ENCODE peak calls at places on chromosomes 3 and 15, in nine cellular contexts. One of them, this sample, is unnamed.

GRCh38 chr3:12478326-12478725 is 6.0 kb upstream of the TSEN2 start:
- DNase-seq in T-helper 22 cell: no peak
- DNase-seq in EH: peak
- DNase-seq in nephron progenitor cell: no peak
- DNase-seq in EL: no peak
- DNase-seq in stimulated activated CD4-positive, alpha-beta T cell treated with anti-CD3 and anti-CD28 coated beads, Interleukin-4, amount 100 ng/mL, for 1 hour: no peak
- DNase-seq in T-helper 2 cell: no peak
- DNase-seq in AG08395: no peak
- DNase-seq in activated CD4-positive, alpha-beta T cell treated with anti-CD3 and anti-CD28 coated beads for 24 hours: no peak
- DNase-seq in this sample: no peak

GRCh38 chr3:127694467-127695215 is 21.9 kb downstream of the ABTB1 start:
- DNase-seq in T-helper 2 cell: no peak
- DNase-seq in activated CD4-positive, alpha-beta T cell treated with anti-CD3 and anti-CD28 coated beads for 24 hours: no peak
- DNase-seq in AG08395: no peak
- DNase-seq in T-helper 22 cell: no peak
- DNase-seq in EH: peak
- DNase-seq in nephron progenitor cell: no peak
- DNase-seq in EL: peak
- DNase-seq in stimulated activated CD4-positive, alpha-beta T cell treated with anti-CD3 and anti-CD28 coated beads, Interleukin-4, amount 100 ng/mL, for 1 hour: peak
- DNase-seq in this sample: no peak

GRCh38 chr15:101489633-101490407 is at the start of gene PCSK6:
- DNase-seq in T-helper 2 cell: no peak
- DNase-seq in stimulated activated CD4-positive, alpha-beta T cell treated with anti-CD3 and anti-CD28 coated beads, Interleukin-4, amount 100 ng/mL, for 1 hour: no peak
- DNase-seq in T-helper 22 cell: no peak
- DNase-seq in nephron progenitor cell: peak
- DNase-seq in activated CD4-positive, alpha-beta T cell treated with anti-CD3 and anti-CD28 coated beads for 24 hours: no peak
- DNase-seq in EL: no peak
- DNase-seq in EH: peak
- DNase-seq in AG08395: peak
- DNase-seq in this sample: no peak

GRCh38 chr3:29170894-29171582 is 109.8 kb upstream of the RBMS3 start:
- DNase-seq in activated CD4-positive, alpha-beta T cell treated with anti-CD3 and anti-CD28 coated beads for 24 hours: no peak
- DNase-seq in T-helper 2 cell: no peak
- DNase-seq in T-helper 22 cell: no peak
- DNase-seq in AG08395: peak
- DNase-seq in nephron progenitor cell: no peak
- DNase-seq in EH: peak
- DNase-seq in EL: peak
- DNase-seq in stimulated activated CD4-positive, alpha-beta T cell treated with anti-CD3 and anti-CD28 coated beads, Interleukin-4, amount 100 ng/mL, for 1 hour: no peak
- DNase-seq in this sample: no peak

GRCh38 chr15:64461577-64462162 is 1.3 kb downstream of the ZNF609 start:
- DNase-seq in T-helper 2 cell: no peak
- DNase-seq in T-helper 22 cell: no peak
- DNase-seq in nephron progenitor cell: peak
- DNase-seq in EL: no peak
- DNase-seq in activated CD4-positive, alpha-beta T cell treated with anti-CD3 and anti-CD28 coated beads for 24 hours: no peak
- DNase-seq in stimulated activated CD4-positive, alpha-beta T cell treated with anti-CD3 and anti-CD28 coated beads, Interleukin-4, amount 100 ng/mL, for 1 hour: peak
- DNase-seq in EH: no peak
- DNase-seq in AG08395: peak
- DNase-seq in this sample: no peak

GRCh38 chr3:111531446-111531845 is 10.6 kb upstream of the CD96 start:
- DNase-seq in T-helper 2 cell: no peak
- DNase-seq in T-helper 22 cell: no peak
- DNase-seq in nephron progenitor cell: no peak
- DNase-seq in EL: peak
- DNase-seq in EH: peak
- DNase-seq in AG08395: peak
- DNase-seq in activated CD4-positive, alpha-beta T cell treated with anti-CD3 and anti-CD28 coated beads for 24 hours: no peak
- DNase-seq in stimulated activated CD4-positive, alpha-beta T cell treated with anti-CD3 and anti-CD28 coated beads, Interleukin-4, amount 100 ng/mL, for 1 hour: no peak
- DNase-seq in this sample: no peak

GRCh38 chr3:122513386-122514122 is 1.2 kb downstream of the KPNA1 start:
- DNase-seq in T-helper 22 cell: no peak
- DNase-seq in EL: peak
- DNase-seq in nephron progenitor cell: no peak
- DNase-seq in activated CD4-positive, alpha-beta T cell treated with anti-CD3 and anti-CD28 coated beads for 24 hours: no peak
- DNase-seq in EH: peak
- DNase-seq in T-helper 2 cell: no peak
- DNase-seq in stimulated activated CD4-positive, alpha-beta T cell treated with anti-CD3 and anti-CD28 coated beads, Interleukin-4, amount 100 ng/mL, for 1 hour: no peak
- DNase-seq in AG08395: no peak
- DNase-seq in this sample: no peak

GRCh38 chr3:129230311-129231019 is 18.9 kb upstream of the COPG1 start:
- DNase-seq in T-helper 22 cell: no peak
- DNase-seq in EH: peak
- DNase-seq in stimulated activated CD4-positive, alpha-beta T cell treated with anti-CD3 and anti-CD28 coated beads, Interleukin-4, amount 100 ng/mL, for 1 hour: no peak
- DNase-seq in AG08395: peak
- DNase-seq in EL: peak
- DNase-seq in T-helper 2 cell: no peak
- DNase-seq in nephron progenitor cell: no peak
- DNase-seq in activated CD4-positive, alpha-beta T cell treated with anti-CD3 and anti-CD28 coated beads for 24 hours: no peak
- DNase-seq in this sample: no peak

GRCh38 chr3:16174976-16175901 is 759 bp downstream of the GALNT15 start:
- DNase-seq in stimulated activated CD4-positive, alpha-beta T cell treated with anti-CD3 and anti-CD28 coated beads, Interleukin-4, amount 100 ng/mL, for 1 hour: no peak
- DNase-seq in EH: no peak
- DNase-seq in EL: no peak
- DNase-seq in T-helper 22 cell: no peak
- DNase-seq in T-helper 2 cell: no peak
- DNase-seq in activated CD4-positive, alpha-beta T cell treated with anti-CD3 and anti-CD28 coated beads for 24 hours: no peak
- DNase-seq in AG08395: no peak
- DNase-seq in nephron progenitor cell: no peak
- DNase-seq in this sample: no peak

GRCh38 chr3:122415762-122416654 is at the start of gene WDR5B:
- DNase-seq in T-helper 2 cell: peak
- DNase-seq in T-helper 22 cell: peak
- DNase-seq in stimulated activated CD4-positive, alpha-beta T cell treated with anti-CD3 and anti-CD28 coated beads, Interleukin-4, amount 100 ng/mL, for 1 hour: peak
- DNase-seq in AG08395: peak
- DNase-seq in EH: peak
- DNase-seq in EL: peak
- DNase-seq in nephron progenitor cell: peak
- DNase-seq in activated CD4-positive, alpha-beta T cell treated with anti-CD3 and anti-CD28 coated beads for 24 hours: peak
- DNase-seq in this sample: peak

GRCh38 chr3:193729088-193729465 is 136.1 kb downstream of the OPA1 start:
- DNase-seq in AG08395: no peak
- DNase-seq in stimulated activated CD4-positive, alpha-beta T cell treated with anti-CD3 and anti-CD28 coated beads, Interleukin-4, amount 100 ng/mL, for 1 hour: no peak
- DNase-seq in T-helper 22 cell: no peak
- DNase-seq in EL: no peak
- DNase-seq in activated CD4-positive, alpha-beta T cell treated with anti-CD3 and anti-CD28 coated beads for 24 hours: no peak
- DNase-seq in EH: no peak
- DNase-seq in T-helper 2 cell: no peak
- DNase-seq in nephron progenitor cell: no peak
- DNase-seq in this sample: no peak

GRCh38 chr3:161104561-161105551 is at the start of gene B3GALNT1:
- DNase-seq in stimulated activated CD4-positive, alpha-beta T cell treated with anti-CD3 and anti-CD28 coated beads, Interleukin-4, amount 100 ng/mL, for 1 hour: peak
- DNase-seq in EL: peak
- DNase-seq in EH: peak
- DNase-seq in nephron progenitor cell: peak
- DNase-seq in activated CD4-positive, alpha-beta T cell treated with anti-CD3 and anti-CD28 coated beads for 24 hours: peak
- DNase-seq in T-helper 2 cell: no peak
- DNase-seq in T-helper 22 cell: no peak
- DNase-seq in AG08395: peak
- DNase-seq in this sample: peak

GRCh38 chr3:170862618-170863374 is 7.2 kb downstream of the RPL22L1 start:
- DNase-seq in EL: peak
- DNase-seq in T-helper 22 cell: no peak
- DNase-seq in AG08395: peak
- DNase-seq in nephron progenitor cell: no peak
- DNase-seq in activated CD4-positive, alpha-beta T cell treated with anti-CD3 and anti-CD28 coated beads for 24 hours: no peak
- DNase-seq in stimulated activated CD4-positive, alpha-beta T cell treated with anti-CD3 and anti-CD28 coated beads, Interleukin-4, amount 100 ng/mL, for 1 hour: no peak
- DNase-seq in T-helper 2 cell: no peak
- DNase-seq in EH: peak
- DNase-seq in this sample: no peak

GRCh38 chr3:101284757-101285156 is 35.6 kb downstream of the IMPG2 start:
- DNase-seq in activated CD4-positive, alpha-beta T cell treated with anti-CD3 and anti-CD28 coated beads for 24 hours: no peak
- DNase-seq in AG08395: no peak
- DNase-seq in T-helper 2 cell: no peak
- DNase-seq in nephron progenitor cell: no peak
- DNase-seq in EL: no peak
- DNase-seq in T-helper 22 cell: no peak
- DNase-seq in stimulated activated CD4-positive, alpha-beta T cell treated with anti-CD3 and anti-CD28 coated beads, Interleukin-4, amount 100 ng/mL, for 1 hour: no peak
- DNase-seq in EH: no peak
- DNase-seq in this sample: no peak

GRCh38 chr3:163785693-163786092 is 1292.6 kb downstream of the SI start:
- DNase-seq in T-helper 22 cell: no peak
- DNase-seq in nephron progenitor cell: peak
- DNase-seq in AG08395: no peak
- DNase-seq in EL: no peak
- DNase-seq in stimulated activated CD4-positive, alpha-beta T cell treated with anti-CD3 and anti-CD28 coated beads, Interleukin-4, amount 100 ng/mL, for 1 hour: no peak
- DNase-seq in activated CD4-positive, alpha-beta T cell treated with anti-CD3 and anti-CD28 coated beads for 24 hours: no peak
- DNase-seq in EH: no peak
- DNase-seq in T-helper 2 cell: no peak
- DNase-seq in this sample: peak

GRCh38 chr3:153259956-153260355 is 97.9 kb downstream of the RAP2B start:
- DNase-seq in T-helper 22 cell: no peak
- DNase-seq in stimulated activated CD4-positive, alpha-beta T cell treated with anti-CD3 and anti-CD28 coated beads, Interleukin-4, amount 100 ng/mL, for 1 hour: no peak
- DNase-seq in EH: no peak
- DNase-seq in T-helper 2 cell: no peak
- DNase-seq in EL: no peak
- DNase-seq in AG08395: no peak
- DNase-seq in activated CD4-positive, alpha-beta T cell treated with anti-CD3 and anti-CD28 coated beads for 24 hours: no peak
- DNase-seq in nephron progenitor cell: no peak
- DNase-seq in this sample: no peak

GRCh38 chr3:49017978-49018706 is at the start of gene DALRD3:
- DNase-seq in stimulated activated CD4-positive, alpha-beta T cell treated with anti-CD3 and anti-CD28 coated beads, Interleukin-4, amount 100 ng/mL, for 1 hour: peak
- DNase-seq in nephron progenitor cell: peak
- DNase-seq in EL: peak
- DNase-seq in EH: peak
- DNase-seq in AG08395: peak
- DNase-seq in activated CD4-positive, alpha-beta T cell treated with anti-CD3 and anti-CD28 coated beads for 24 hours: peak
- DNase-seq in T-helper 22 cell: peak
- DNase-seq in T-helper 2 cell: peak
- DNase-seq in this sample: peak

GRCh38 chr3:119228290-119229145 is 12.2 kb downstream of the B4GALT4 start:
- DNase-seq in T-helper 22 cell: no peak
- DNase-seq in nephron progenitor cell: no peak
- DNase-seq in stimulated activated CD4-positive, alpha-beta T cell treated with anti-CD3 and anti-CD28 coated beads, Interleukin-4, amount 100 ng/mL, for 1 hour: no peak
- DNase-seq in AG08395: no peak
- DNase-seq in T-helper 2 cell: no peak
- DNase-seq in EL: no peak
- DNase-seq in EH: no peak
- DNase-seq in activated CD4-positive, alpha-beta T cell treated with anti-CD3 and anti-CD28 coated beads for 24 hours: no peak
- DNase-seq in this sample: no peak

GRCh38 chr3:171907761-171908160 is 64.6 kb downstream of the TMEM212 start:
- DNase-seq in T-helper 2 cell: no peak
- DNase-seq in EL: no peak
- DNase-seq in AG08395: no peak
- DNase-seq in stimulated activated CD4-positive, alpha-beta T cell treated with anti-CD3 and anti-CD28 coated beads, Interleukin-4, amount 100 ng/mL, for 1 hour: no peak
- DNase-seq in nephron progenitor cell: no peak
- DNase-seq in EH: no peak
- DNase-seq in T-helper 22 cell: no peak
- DNase-seq in activated CD4-positive, alpha-beta T cell treated with anti-CD3 and anti-CD28 coated beads for 24 hours: no peak
- DNase-seq in this sample: no peak

GRCh38 chr15:68442041-68442440 is 10.1 kb upstream of the ITGA11 start:
- DNase-seq in activated CD4-positive, alpha-beta T cell treated with anti-CD3 and anti-CD28 coated beads for 24 hours: no peak
- DNase-seq in T-helper 2 cell: no peak
- DNase-seq in nephron progenitor cell: no peak
- DNase-seq in stimulated activated CD4-positive, alpha-beta T cell treated with anti-CD3 and anti-CD28 coated beads, Interleukin-4, amount 100 ng/mL, for 1 hour: no peak
- DNase-seq in EL: no peak
- DNase-seq in AG08395: no peak
- DNase-seq in EH: peak
- DNase-seq in T-helper 22 cell: no peak
- DNase-seq in this sample: no peak

GRCh38 chr3:83868909-83869567 is 1089.8 kb upstream of the CADM2 start:
- DNase-seq in T-helper 2 cell: no peak
- DNase-seq in EL: no peak
- DNase-seq in stimulated activated CD4-positive, alpha-beta T cell treated with anti-CD3 and anti-CD28 coated beads, Interleukin-4, amount 100 ng/mL, for 1 hour: no peak
- DNase-seq in nephron progenitor cell: no peak
- DNase-seq in EH: no peak
- DNase-seq in activated CD4-positive, alpha-beta T cell treated with anti-CD3 and anti-CD28 coated beads for 24 hours: no peak
- DNase-seq in AG08395: no peak
- DNase-seq in T-helper 22 cell: no peak
- DNase-seq in this sample: no peak

GRCh38 chr15:65595960-65596359 is 15.0 kb downstream of the INTS14 start:
- DNase-seq in AG08395: peak
- DNase-seq in T-helper 2 cell: no peak
- DNase-seq in stimulated activated CD4-positive, alpha-beta T cell treated with anti-CD3 and anti-CD28 coated beads, Interleukin-4, amount 100 ng/mL, for 1 hour: no peak
- DNase-seq in T-helper 22 cell: no peak
- DNase-seq in nephron progenitor cell: no peak
- DNase-seq in EH: no peak
- DNase-seq in activated CD4-positive, alpha-beta T cell treated with anti-CD3 and anti-CD28 coated beads for 24 hours: no peak
- DNase-seq in EL: no peak
- DNase-seq in this sample: no peak

GRCh38 chr3:170724599-170724998 is 138.7 kb upstream of the SLC7A14 start:
- DNase-seq in nephron progenitor cell: no peak
- DNase-seq in EH: peak
- DNase-seq in EL: peak
- DNase-seq in stimulated activated CD4-positive, alpha-beta T cell treated with anti-CD3 and anti-CD28 coated beads, Interleukin-4, amount 100 ng/mL, for 1 hour: no peak
- DNase-seq in AG08395: peak
- DNase-seq in activated CD4-positive, alpha-beta T cell treated with anti-CD3 and anti-CD28 coated beads for 24 hours: no peak
- DNase-seq in T-helper 22 cell: no peak
- DNase-seq in T-helper 2 cell: no peak
- DNase-seq in this sample: no peak

GRCh38 chr3:95725770-95726169 is 1088.6 kb upstream of the EPHA6 start:
- DNase-seq in EL: no peak
- DNase-seq in AG08395: no peak
- DNase-seq in T-helper 22 cell: no peak
- DNase-seq in stimulated activated CD4-positive, alpha-beta T cell treated with anti-CD3 and anti-CD28 coated beads, Interleukin-4, amount 100 ng/mL, for 1 hour: no peak
- DNase-seq in EH: no peak
- DNase-seq in T-helper 2 cell: no peak
- DNase-seq in nephron progenitor cell: no peak
- DNase-seq in activated CD4-positive, alpha-beta T cell treated with anti-CD3 and anti-CD28 coated beads for 24 hours: no peak
- DNase-seq in this sample: no peak

GRCh38 chr15:26866298-26867198 is at the start of gene GABRA5:
- DNase-seq in EL: no peak
- DNase-seq in T-helper 2 cell: no peak
- DNase-seq in AG08395: peak
- DNase-seq in nephron progenitor cell: peak
- DNase-seq in stimulated activated CD4-positive, alpha-beta T cell treated with anti-CD3 and anti-CD28 coated beads, Interleukin-4, amount 100 ng/mL, for 1 hour: no peak
- DNase-seq in EH: peak
- DNase-seq in T-helper 22 cell: no peak
- DNase-seq in activated CD4-positive, alpha-beta T cell treated with anti-CD3 and anti-CD28 coated beads for 24 hours: no peak
- DNase-seq in this sample: peak

GRCh38 chr3:117853923-117854322 is 1144.3 kb downstream of the TUSC7 start:
- DNase-seq in stimulated activated CD4-positive, alpha-beta T cell treated with anti-CD3 and anti-CD28 coated beads, Interleukin-4, amount 100 ng/mL, for 1 hour: no peak
- DNase-seq in nephron progenitor cell: no peak
- DNase-seq in EH: peak
- DNase-seq in T-helper 2 cell: no peak
- DNase-seq in T-helper 22 cell: no peak
- DNase-seq in EL: peak
- DNase-seq in activated CD4-positive, alpha-beta T cell treated with anti-CD3 and anti-CD28 coated beads for 24 hours: no peak
- DNase-seq in AG08395: peak
- DNase-seq in this sample: no peak

GRCh38 chr15:85831415-85832113 is 36.8 kb upstream of the KLHL25 start:
- DNase-seq in nephron progenitor cell: peak
- DNase-seq in T-helper 22 cell: no peak
- DNase-seq in AG08395: peak
- DNase-seq in EL: peak
- DNase-seq in activated CD4-positive, alpha-beta T cell treated with anti-CD3 and anti-CD28 coated beads for 24 hours: peak
- DNase-seq in EH: peak
- DNase-seq in T-helper 2 cell: no peak
- DNase-seq in stimulated activated CD4-positive, alpha-beta T cell treated with anti-CD3 and anti-CD28 coated beads, Interleukin-4, amount 100 ng/mL, for 1 hour: peak
- DNase-seq in this sample: peak

GRCh38 chr3:157067114-157067513 is 92.8 kb downstream of the CCNL1 start:
- DNase-seq in EL: no peak
- DNase-seq in EH: no peak
- DNase-seq in activated CD4-positive, alpha-beta T cell treated with anti-CD3 and anti-CD28 coated beads for 24 hours: no peak
- DNase-seq in T-helper 22 cell: no peak
- DNase-seq in AG08395: no peak
- DNase-seq in nephron progenitor cell: no peak
- DNase-seq in T-helper 2 cell: no peak
- DNase-seq in stimulated activated CD4-positive, alpha-beta T cell treated with anti-CD3 and anti-CD28 coated beads, Interleukin-4, amount 100 ng/mL, for 1 hour: no peak
- DNase-seq in this sample: no peak

GRCh38 chr3:122646146-122646988 is 34.3 kb upstream of the PARP14 start:
- DNase-seq in T-helper 22 cell: no peak
- DNase-seq in EH: no peak
- DNase-seq in EL: no peak
- DNase-seq in nephron progenitor cell: no peak
- DNase-seq in AG08395: no peak
- DNase-seq in T-helper 2 cell: no peak
- DNase-seq in activated CD4-positive, alpha-beta T cell treated with anti-CD3 and anti-CD28 coated beads for 24 hours: no peak
- DNase-seq in stimulated activated CD4-positive, alpha-beta T cell treated with anti-CD3 and anti-CD28 coated beads, Interleukin-4, amount 100 ng/mL, for 1 hour: no peak
- DNase-seq in this sample: no peak

GRCh38 chr3:126351771-126352475 is 5.3 kb downstream of the KLF15 start:
- DNase-seq in T-helper 22 cell: no peak
- DNase-seq in AG08395: no peak
- DNase-seq in nephron progenitor cell: no peak
- DNase-seq in T-helper 2 cell: no peak
- DNase-seq in EL: no peak
- DNase-seq in EH: no peak
- DNase-seq in activated CD4-positive, alpha-beta T cell treated with anti-CD3 and anti-CD28 coated beads for 24 hours: no peak
- DNase-seq in stimulated activated CD4-positive, alpha-beta T cell treated with anti-CD3 and anti-CD28 coated beads, Interleukin-4, amount 100 ng/mL, for 1 hour: no peak
- DNase-seq in this sample: no peak

GRCh38 chr3:36124118-36124796 is 256.0 kb upstream of the STAC start:
- DNase-seq in T-helper 2 cell: no peak
- DNase-seq in stimulated activated CD4-positive, alpha-beta T cell treated with anti-CD3 and anti-CD28 coated beads, Interleukin-4, amount 100 ng/mL, for 1 hour: no peak
- DNase-seq in nephron progenitor cell: peak
- DNase-seq in T-helper 22 cell: no peak
- DNase-seq in activated CD4-positive, alpha-beta T cell treated with anti-CD3 and anti-CD28 coated beads for 24 hours: no peak
- DNase-seq in EH: peak
- DNase-seq in AG08395: peak
- DNase-seq in EL: peak
- DNase-seq in this sample: peak